ENCODE peak calls at places on chromosomes 7 and 10, in five cellular contexts. D is NB4, Q is H1, M is A549, U is K562. R is an unnamed sample.

GRCh38 chr7:107045195-107045960 is 873 bp downstream of the PRKAR2B start:
- DNase-seq in D (peak), Q (no peak), M (no peak), U (no peak), R (peak)

GRCh38 chr7:155274956-155275355 is 22.7 kb upstream of the INSIG1 start:
- DNase-seq in D (no peak), Q (no peak), M (no peak), U (no peak), R (no peak)

GRCh38 chr10:80488539-80489066 is 34.5 kb downstream of the TSPAN14 start:
- DNase-seq in D (no peak), Q (no peak), M (no peak), U (no peak), R (no peak)

GRCh38 chr10:49318751-49319150 is 19.8 kb downstream of the C10orf71 start:
- DNase-seq in D (no peak), Q (no peak), M (no peak), U (no peak), R (no peak)

GRCh38 chr10:4285121-4285520 is 500.1 kb upstream of the KLF6 start:
- DNase-seq in D (no peak), Q (no peak), M (no peak), U (no peak), R (no peak)

GRCh38 chr7:157488966-157489365 is 152.2 kb downstream of the DNAJB6 start:
- DNase-seq in D (no peak), Q (no peak), M (no peak), U (no peak), R (no peak)

GRCh38 chr7:129782257-129783096 is 170.3 kb downstream of the UBE2H start:
- DNase-seq in D (no peak), Q (no peak), M (no peak), U (no peak), R (no peak)

GRCh38 chr10:103712898-103713498 is 142.4 kb downstream of the SH3PXD2A start:
- DNase-seq in D (peak), Q (peak), M (peak), U (peak), R (peak)

GRCh38 chr7:143487566-143487965 is 9.9 kb downstream of the TAS2R41 start:
- DNase-seq in D (no peak), Q (no peak), M (no peak), U (no peak), R (peak)

GRCh38 chr10:73485320-73485719 is 10.5 kb downstream of the PPP3CB start:
- DNase-seq in D (no peak), Q (no peak), M (no peak), U (no peak), R (no peak)

GRCh38 chr10:34758447-34758996 is 56.6 kb downstream of the PARD3 start:
- DNase-seq in D (peak), Q (no peak), M (peak), U (peak), R (peak)

GRCh38 chr7:106345421-106346166 is 60.8 kb upstream of the NAMPT start:
- DNase-seq in D (peak), Q (no peak), M (no peak), U (no peak), R (peak)

GRCh38 chr7:76423666-76424412 is 911 bp upstream of the ZP3 start:
- DNase-seq in D (no peak), Q (no peak), M (no peak), U (no peak), R (no peak)

GRCh38 chr7:128932862-128933821 is 4.6 kb upstream of the IRF5 start:
- DNase-seq in D (no peak), Q (no peak), M (no peak), U (no peak), R (no peak)

GRCh38 chr7:128166603-128167315 is 74.3 kb upstream of the LEP start:
- DNase-seq in D (no peak), Q (peak), M (no peak), U (no peak), R (no peak)

GRCh38 chr7:158487546-158488224 is 99.9 kb downstream of the PTPRN2 start:
- DNase-seq in D (no peak), Q (no peak), M (no peak), U (no peak), R (no peak)

GRCh38 chr10:88019753-88020152 is 156.3 kb downstream of the PTEN start:
- DNase-seq in D (no peak), Q (no peak), M (no peak), U (no peak), R (no peak)

GRCh38 chr7:90473819-90474218 is 4.4 kb downstream of the PTTG1IP2 start:
- DNase-seq in D (no peak), Q (no peak), M (no peak), U (no peak), R (no peak)

GRCh38 chr7:103093429-103093828 is 18.5 kb downstream of the ARMC10 start:
- DNase-seq in D (no peak), Q (no peak), M (no peak), U (no peak), R (no peak)

GRCh38 chr10:132866601-132867381 is 75.6 kb downstream of the CFAP46 start:
- DNase-seq in D (no peak), Q (peak), M (no peak), U (no peak), R (no peak)

DNA sequence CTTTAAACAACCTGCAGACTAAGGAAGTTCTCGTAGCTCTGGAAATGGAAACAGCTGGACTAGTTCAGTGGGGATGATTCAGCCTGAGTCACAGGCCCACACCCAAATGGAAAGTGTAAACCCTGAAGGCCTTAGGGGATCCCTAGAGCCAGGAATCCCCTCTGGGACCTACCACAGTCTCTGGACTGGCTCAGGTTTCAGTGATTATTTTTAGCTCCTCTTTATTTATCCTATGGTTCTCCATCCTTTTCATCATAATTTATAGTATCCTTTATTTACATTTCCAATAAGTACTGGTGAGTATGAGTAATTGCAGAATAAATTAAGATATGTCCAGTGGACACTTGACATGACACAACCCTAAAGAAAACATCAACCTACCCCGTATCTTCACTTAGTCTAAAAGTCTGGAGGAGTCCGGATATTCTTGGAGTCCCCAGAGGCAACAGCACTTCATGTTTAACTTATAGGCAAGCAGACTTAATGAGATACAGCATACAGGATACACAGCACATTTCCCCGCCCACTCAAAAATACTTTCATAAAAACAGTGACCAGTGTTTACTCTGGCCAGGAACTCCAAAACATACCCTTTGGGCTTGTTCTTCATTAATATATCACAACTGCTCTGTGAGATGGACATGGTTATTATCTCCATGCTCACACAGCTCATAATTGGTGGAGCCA is 28.4 kb upstream of the SEMA3E start:
- DNase-seq in D (peak), Q (no peak), M (peak), U (no peak), R (peak)
- TF ChIP-seq MAX in D (no peak), Q (no peak), M (no peak), U (no peak), R (no peak)

DNA sequence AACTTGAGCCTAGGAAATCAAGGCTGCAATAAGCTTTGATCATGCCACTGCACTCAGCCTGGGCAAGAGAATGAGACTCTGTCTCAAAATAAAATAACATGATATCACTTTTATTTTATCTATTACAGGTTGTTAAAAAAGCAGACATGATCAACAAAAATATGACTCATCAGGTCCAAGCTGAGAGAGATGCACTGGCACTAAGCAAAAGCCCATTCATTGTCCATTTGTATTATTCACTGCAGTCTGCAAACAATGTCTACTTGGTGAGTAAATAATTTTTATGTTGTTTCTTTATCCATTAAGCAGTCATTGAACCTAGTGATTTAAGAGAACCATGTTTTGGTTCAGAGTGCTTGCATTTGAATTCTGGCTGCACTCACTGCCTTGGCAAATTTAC is 3.3 kb downstream of the MASTL start:
- DNase-seq in D (no peak), Q (no peak), M (peak), U (no peak), R (no peak)
- TF ChIP-seq MAX in D (no peak), Q (no peak), M (no peak), U (no peak), R (no peak)

DNA sequence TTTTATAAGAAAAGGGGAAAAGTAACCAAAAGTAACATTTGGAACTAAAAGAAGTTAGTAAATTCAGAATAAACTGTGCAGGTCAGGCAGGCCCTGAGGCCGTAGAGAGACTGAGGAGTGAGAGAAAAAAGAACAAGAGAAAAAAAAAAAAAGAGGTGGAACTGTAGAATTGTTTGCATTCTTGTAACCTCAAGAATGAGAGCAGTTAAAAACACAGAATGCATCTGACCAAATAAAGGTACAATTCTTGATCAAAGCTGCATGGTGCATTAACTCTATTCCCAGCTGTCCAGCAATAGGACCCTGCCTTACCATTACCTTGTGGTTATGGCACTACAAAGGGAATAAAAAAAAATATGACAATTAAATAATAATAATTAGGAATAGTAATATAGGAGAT is 170.1 kb upstream of the SEMA3A start:
- DNase-seq in D (no peak), Q (no peak), M (no peak), U (no peak), R (no peak)
- TF ChIP-seq MAX in D (no peak), Q (no peak), M (no peak), U (no peak), R (no peak)

GRCh38 chr7:40890088-40890692 is 755.4 kb downstream of the SUGCT start:
- DNase-seq in D (no peak), Q (no peak), M (no peak), U (no peak), R (no peak)

GRCh38 chr7:40889560-40889959 is 754.8 kb downstream of the SUGCT start:
- DNase-seq in D (no peak), Q (no peak), M (no peak), U (no peak), R (no peak)

GRCh38 chr7:40888499-40888898 is 753.7 kb downstream of the SUGCT start:
- DNase-seq in D (no peak), Q (no peak), M (no peak), U (no peak), R (no peak)

GRCh38 chr7:40887099-40887498 is 752.3 kb downstream of the SUGCT start:
- DNase-seq in D (no peak), Q (no peak), M (no peak), U (no peak), R (no peak)

GRCh38 chr7:40889099-40889498 is 754.3 kb downstream of the SUGCT start:
- DNase-seq in D (no peak), Q (no peak), M (no peak), U (no peak), R (no peak)
- TF ChIP-seq MAX in D (no peak), Q (no peak), M (no peak), U (no peak), R (no peak)

DNA sequence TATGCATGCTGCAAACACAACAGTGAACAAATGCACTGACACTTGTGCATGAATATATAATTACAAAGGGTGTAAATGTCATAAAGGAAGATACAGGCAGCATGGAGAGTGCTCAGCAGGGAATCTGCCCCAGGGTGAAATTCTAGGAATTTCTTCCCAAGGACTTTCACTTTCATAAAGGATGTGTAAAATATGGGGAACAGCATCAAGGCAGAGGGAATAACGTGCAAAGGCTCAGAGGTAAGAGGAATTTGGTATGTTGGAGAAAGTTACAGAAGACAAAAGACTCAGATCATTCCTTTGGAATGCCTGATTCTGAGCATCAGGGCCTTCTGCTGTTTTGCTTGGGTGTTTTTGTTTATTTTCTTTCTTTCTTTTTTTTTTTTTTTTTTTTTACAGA is 142.1 kb upstream of the LYZL1 start:
- DNase-seq in D (no peak), Q (no peak), M (no peak), U (no peak), R (no peak)
- TF ChIP-seq MAX in D (no peak), Q (no peak), M (no peak), U (no peak), R (no peak)

GRCh38 chr7:2175514-2175913 is 57.2 kb downstream of the MAD1L1 start:
- DNase-seq in D (no peak), Q (no peak), M (no peak), U (peak), R (peak)
- TF ChIP-seq MAX in D (no peak), Q (peak), M (no peak), U (no peak), R (no peak)

DNA sequence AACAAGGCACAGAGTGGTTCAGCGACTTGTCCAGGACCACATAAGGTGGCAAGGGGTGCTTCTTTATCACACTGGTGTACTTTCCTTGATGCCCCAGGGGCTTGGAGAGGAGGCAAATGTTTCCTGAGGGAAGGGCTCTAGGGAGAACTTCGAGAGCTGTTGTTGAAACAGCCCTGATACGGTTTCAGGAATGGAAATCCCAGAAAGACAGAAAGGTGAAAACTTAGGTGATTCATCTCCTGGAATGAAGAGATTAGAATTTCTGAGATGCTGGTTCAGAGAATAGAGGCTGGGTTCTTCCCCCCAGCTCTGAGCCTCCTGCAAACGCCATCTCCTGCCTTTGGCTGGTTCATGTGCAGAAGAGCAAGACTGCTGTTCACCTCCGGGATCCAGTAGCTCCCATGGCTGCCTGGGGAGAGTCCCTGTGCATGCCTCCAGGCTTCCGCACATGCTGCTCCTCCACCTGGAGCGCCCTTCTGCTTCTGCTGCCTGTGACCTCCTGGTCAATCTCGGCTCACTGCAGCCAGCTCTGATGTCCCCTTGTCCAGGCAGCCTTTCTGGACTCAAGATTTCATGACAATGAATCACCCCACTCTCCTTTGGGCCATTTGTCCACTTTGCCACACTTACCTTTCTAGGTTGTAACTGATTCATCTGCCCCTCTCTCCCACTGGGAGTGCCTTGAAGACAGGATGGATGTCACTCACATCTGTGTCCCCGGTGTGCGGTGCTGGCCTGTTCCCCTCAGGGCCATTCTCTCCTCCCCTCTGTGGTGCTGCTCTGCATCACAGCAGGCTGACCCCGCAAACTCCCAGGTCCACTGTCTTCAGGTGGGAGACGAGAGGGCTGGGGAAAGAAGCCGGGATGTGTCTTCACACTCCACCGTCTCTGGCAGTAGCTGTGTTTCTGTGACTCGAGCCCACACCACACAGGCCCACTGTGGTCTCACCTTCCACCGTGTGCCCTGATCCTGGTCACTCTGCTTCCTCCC is 3.6 kb upstream of the CDH23 start:
- DNase-seq in D (no peak), Q (peak), M (no peak), U (no peak), R (no peak)
- TF ChIP-seq MAX in D (no peak), Q (no peak), M (no peak), U (no peak), R (no peak)